ENCODE peak calls at places on chromosome 14, in seven cellular contexts. W is Panc1; S is Peyer's patch; C is pancreas; V is A549; A is CD8-positive, alpha-beta memory T cell; D is astrocyte. B is an unnamed sample.

GRCh38 chr14:77024171-77024627 is 4.3 kb downstream of the IRF2BPL start:
- DNase-seq in W (no peak), S (peak), C (no peak), V (no peak), A (no peak), D (peak), B (peak)

GRCh38 chr14:23401331-23401730 is 6.7 kb downstream of the MYH6 start:
- DNase-seq in W (no peak), S (no peak), C (no peak), V (no peak), A (no peak), D (no peak), B (no peak)

GRCh38 chr14:20356422-20356821 is 13.0 kb downstream of the PARP2 start:
- DNase-seq in W (no peak), S (no peak), C (no peak), V (no peak), A (no peak), D (no peak), B (no peak)

GRCh38 chr14:81562818-81563217 is 29.2 kb upstream of the SEL1L start:
- DNase-seq in W (no peak), S (no peak), C (no peak), V (no peak), A (no peak), D (no peak), B (no peak)

GRCh38 chr14:63045234-63045611 is at the start of gene KCNH5:
- DNase-seq in W (no peak), S (no peak), C (peak), V (peak), A (no peak), D (peak), B (no peak)

GRCh38 chr14:21039059-21039422 is 3.1 kb upstream of the RNASE7 start:
- DNase-seq in W (no peak), S (peak), C (peak), V (no peak), A (no peak), D (peak), B (peak)

GRCh38 chr14:34930591-34931069 is 52.2 kb upstream of the SRP54 start:
- DNase-seq in W (no peak), S (no peak), C (no peak), V (no peak), A (peak), D (no peak), B (peak)

GRCh38 chr14:104976198-104977007 is 1.8 kb downstream of the AHNAK2 start:
- DNase-seq in W (no peak), S (peak), C (peak), V (peak), A (peak), D (peak), B (peak)

GRCh38 chr14:20412422-20412821 is 879 bp downstream of the TEP1 start:
- DNase-seq in W (no peak), S (no peak), C (no peak), V (no peak), A (peak), D (no peak), B (peak)

GRCh38 chr14:104827173-104828055 is 26.5 kb downstream of the ZBTB42 start:
- DNase-seq in W (no peak), S (peak), C (peak), V (peak), A (peak), D (peak), B (peak)

GRCh38 chr14:67461341-67461985 is 27.1 kb downstream of the TMEM229B start:
- DNase-seq in W (no peak), S (no peak), C (no peak), V (no peak), A (no peak), D (no peak), B (no peak)

GRCh38 chr14:93741556-93742210 is 46.6 kb downstream of the PRIMA1 start:
- DNase-seq in W (no peak), S (no peak), C (no peak), V (no peak), A (no peak), D (no peak), B (no peak)

GRCh38 chr14:43540948-43541347 is 966.1 kb downstream of the FSCB start:
- DNase-seq in W (no peak), S (no peak), C (peak), V (peak), A (no peak), D (no peak), B (no peak)

DNA sequence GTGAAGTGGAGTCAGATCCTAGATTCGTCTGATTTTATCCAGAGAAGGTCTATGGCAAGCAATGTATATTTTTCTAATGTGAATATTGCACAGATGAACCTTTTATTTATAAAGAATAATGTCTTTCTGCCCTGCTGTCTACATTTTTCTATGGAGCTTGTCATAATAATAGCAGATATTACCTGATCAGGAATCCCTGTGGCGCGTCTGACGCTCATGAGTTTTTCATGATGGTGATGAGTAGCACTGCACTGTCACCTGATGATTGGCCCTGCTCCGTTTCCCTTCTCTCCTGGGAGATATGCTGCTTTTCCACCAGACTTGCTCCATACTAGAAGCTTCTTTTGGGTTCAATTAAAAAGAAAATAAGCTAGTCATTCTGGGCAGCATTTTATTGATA is 20.5 kb downstream of the CINP start:
- DNase-seq in W (no peak), S (no peak), C (no peak), V (no peak), A (no peak), D (no peak), B (no peak)
- H3K27ac ChIP-seq in W (no peak), S (no peak), C (no peak), V (no peak), A (no peak), D (no peak), B (no peak)

DNA sequence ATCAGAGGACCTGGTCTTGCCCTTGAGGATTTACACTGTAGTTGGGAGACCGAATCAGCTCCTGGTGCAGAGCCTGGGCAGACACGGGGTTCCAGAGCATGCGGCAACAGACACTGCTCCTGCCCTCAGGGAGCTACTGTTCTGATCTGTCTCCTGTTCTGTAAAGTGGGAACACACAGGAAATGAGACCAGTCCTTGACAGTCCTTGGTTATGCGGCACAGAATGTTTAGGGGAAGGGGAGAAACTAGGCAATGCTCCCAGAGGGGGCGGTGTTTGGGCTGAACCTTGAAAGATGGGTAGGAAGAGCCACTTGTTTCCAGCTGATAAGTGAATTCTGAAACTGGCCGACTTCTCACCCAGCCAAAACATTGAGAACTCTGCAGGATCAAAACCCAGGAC is 132.4 kb downstream of the ZFP36L1 start:
- DNase-seq in W (no peak), S (no peak), C (no peak), V (no peak), A (no peak), D (no peak), B (no peak)
- H3K27ac ChIP-seq in W (no peak), S (no peak), C (no peak), V (peak), A (no peak), D (no peak), B (no peak)

DNA sequence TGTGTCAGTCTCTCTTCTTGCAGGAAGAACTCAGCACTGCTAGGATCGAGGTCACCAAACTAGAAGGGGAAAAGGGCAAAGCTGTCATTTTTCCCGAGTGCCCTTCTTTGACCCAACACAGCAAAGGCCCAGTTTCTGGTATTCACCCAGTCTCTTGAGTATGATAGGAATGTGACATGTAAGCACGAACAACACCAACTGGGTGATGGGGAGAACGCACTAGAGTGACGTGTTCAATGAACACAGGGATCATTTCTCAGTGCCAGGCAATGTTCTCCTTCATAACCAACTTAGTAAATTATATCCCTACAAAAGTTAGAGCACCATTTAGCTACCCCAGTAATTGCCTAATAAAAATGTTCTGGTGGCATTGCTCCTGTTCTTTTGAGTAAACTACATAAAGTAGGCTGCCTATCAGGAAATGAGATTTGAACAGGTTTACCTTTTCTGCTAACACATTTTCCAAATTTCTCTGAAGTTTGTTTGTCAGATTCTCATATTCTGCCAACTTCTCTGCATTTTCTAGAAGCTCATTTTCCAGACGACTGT is 64.5 kb downstream of the NIN start:
- DNase-seq in W (no peak), S (no peak), C (no peak), V (no peak), A (no peak), D (peak), B (no peak)
- H3K27ac ChIP-seq in W (no peak), S (no peak), C (peak), V (no peak), A (no peak), D (no peak), B (no peak)

GRCh38 chr14:31944256-31945073 is 132.6 kb upstream of the ARHGAP5 start:
- DNase-seq in W (no peak), S (peak), C (no peak), V (peak), A (no peak), D (no peak), B (peak)
- H3K27ac ChIP-seq in W (no peak), S (peak), C (no peak), V (peak), A (no peak), D (no peak), B (peak)

GRCh38 chr14:58332514-58332913 is 34.2 kb downstream of the ARID4A start:
- DNase-seq in W (no peak), S (no peak), C (no peak), V (no peak), A (no peak), D (no peak), B (no peak)

GRCh38 chr14:58327019-58327418 is 28.7 kb downstream of the ARID4A start:
- DNase-seq in W (no peak), S (no peak), C (no peak), V (no peak), A (no peak), D (no peak), B (no peak)

DNA sequence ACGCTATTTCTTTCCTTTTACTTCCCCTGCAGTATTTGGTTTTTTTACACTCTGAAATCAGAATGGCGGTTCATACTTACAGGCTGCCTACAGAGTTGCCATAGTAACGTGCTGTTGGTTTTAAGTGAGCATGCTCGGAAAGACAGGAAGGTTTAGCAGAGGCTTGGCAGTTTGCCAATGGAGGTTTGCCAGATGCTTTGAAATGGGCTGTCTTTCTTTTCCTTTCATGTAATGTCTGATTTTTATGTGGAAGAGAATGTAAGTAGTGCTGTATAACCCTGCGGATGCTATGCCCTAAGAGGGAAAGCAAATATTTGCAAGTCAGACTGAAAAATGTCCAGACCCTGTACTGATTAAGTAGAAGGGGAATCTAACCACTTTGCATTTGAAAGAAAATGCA is 32.8 kb downstream of the ARID4A start:
- DNase-seq in W (no peak), S (peak), C (peak), V (peak), A (peak), D (peak), B (peak)
- H3K27ac ChIP-seq in W (no peak), S (no peak), C (no peak), V (peak), A (peak), D (peak), B (no peak)

DNA sequence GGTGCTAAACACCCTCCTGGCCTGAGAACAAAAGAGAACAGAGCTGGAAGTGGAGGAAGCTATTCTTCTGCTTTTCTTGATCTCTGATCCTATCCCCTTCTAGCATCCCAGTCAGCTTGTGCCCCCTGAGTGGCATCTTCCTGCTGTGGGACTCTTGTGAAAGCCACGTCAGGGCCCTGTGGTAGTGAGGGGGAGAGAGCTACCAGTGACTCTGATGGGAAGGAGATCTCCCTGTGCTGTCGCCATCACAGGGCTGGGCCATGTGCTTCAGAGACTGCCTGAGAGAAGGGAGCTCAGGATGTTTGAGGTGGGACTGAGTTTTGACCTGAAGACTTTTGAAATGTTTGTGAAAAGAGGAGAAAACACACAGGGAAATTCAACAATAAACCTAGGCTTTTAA is 107.6 kb upstream of the FUT8 start:
- DNase-seq in W (no peak), S (no peak), C (no peak), V (no peak), A (no peak), D (no peak), B (no peak)
- H3K27ac ChIP-seq in W (no peak), S (no peak), C (no peak), V (no peak), A (no peak), D (no peak), B (peak)

GRCh38 chr14:95098984-95099599 is 58.2 kb downstream of the DICER1 start:
- DNase-seq in W (peak), S (peak), C (no peak), V (peak), A (no peak), D (peak), B (peak)

GRCh38 chr14:95095991-95096390 is 61.3 kb downstream of the DICER1 start:
- DNase-seq in W (no peak), S (no peak), C (no peak), V (no peak), A (no peak), D (no peak), B (no peak)

GRCh38 chr14:95097385-95097784 is 59.9 kb downstream of the DICER1 start:
- DNase-seq in W (no peak), S (no peak), C (no peak), V (no peak), A (no peak), D (peak), B (no peak)

GRCh38 chr14:95092723-95093122 is 64.6 kb downstream of the DICER1 start:
- DNase-seq in W (no peak), S (no peak), C (no peak), V (no peak), A (no peak), D (no peak), B (no peak)

GRCh38 chr14:95096476-95096875 is 60.9 kb downstream of the DICER1 start:
- DNase-seq in W (no peak), S (no peak), C (no peak), V (no peak), A (no peak), D (no peak), B (no peak)
- H3K27ac ChIP-seq in W (no peak), S (no peak), C (no peak), V (no peak), A (no peak), D (no peak), B (no peak)

GRCh38 chr14:89720741-89721315 is 233.7 kb downstream of the EFCAB11 start:
- DNase-seq in W (no peak), S (peak), C (no peak), V (no peak), A (peak), D (no peak), B (peak)
- H3K27ac ChIP-seq in W (no peak), S (peak), C (no peak), V (no peak), A (peak), D (no peak), B (peak)

GRCh38 chr14:91058017-91058675 is 2.3 kb downstream of the RPS6KA5 start:
- DNase-seq in W (no peak), S (no peak), C (no peak), V (no peak), A (no peak), D (peak), B (no peak)
- H3K27ac ChIP-seq in W (no peak), S (no peak), C (no peak), V (no peak), A (no peak), D (no peak), B (no peak)

B was measured in small intestine.